ENCODE peak calls at places on chromosomes 7 and 10, in eight cellular contexts. A is stimulated activated naive B cell treated with anti-CD40 and anti-IgM and Interleukin-4, amounts not matched to agents 10 μg/mL and 1 μg/mL and 100 μg/mL, for 72 hours; C is neural progenitor cell; T is small intestine; G is endothelial cell; O is NCI-H1105; B is fibroblast of the conjunctiva; J is GM20000. Z is an unnamed sample.

GRCh38 chr10:110311357-110311949 is 6.7 kb upstream of the SMNDC1 start:
- DNase-seq in A (no peak), C (peak; percentile 82), T (peak; percentile 70), G (peak; percentile 46), O (peak; percentile 30), B (peak; percentile 49), J (peak; percentile 43), Z (peak; percentile 70)

GRCh38 chr10:128186959-128187787 is 61.0 kb upstream of the MKI67 start:
- DNase-seq in A (no peak), C (no peak), T (peak; percentile 11), G (no peak), O (no peak), B (no peak), J (no peak), Z (peak; percentile 43)

GRCh38 chr7:50204576-50204975 is 99.9 kb upstream of the IKZF1 start:
- DNase-seq in A (no peak), C (no peak), T (no peak), G (no peak), O (no peak), B (no peak), J (no peak), Z (no peak)

GRCh38 chr7:93902777-93903423 is 3.5 kb upstream of the GNGT1 start:
- DNase-seq in A (no peak), C (peak; percentile 62), T (peak; percentile 31), G (peak; percentile 20), O (peak; percentile 23), B (peak; percentile 73), J (peak; percentile 32), Z (peak; percentile 17)

GRCh38 chr7:27161214-27161720 is 4.1 kb downstream of the HOXA9 start:
- DNase-seq in A (no peak), C (no peak), T (no peak), G (no peak), O (no peak), B (no peak), J (no peak), Z (no peak)

GRCh38 chr7:139588632-139589031 is 65.1 kb downstream of the CLEC2L start:
- DNase-seq in A (no peak), C (peak; percentile 21), T (no peak), G (no peak), O (no peak), B (peak; percentile 14), J (no peak), Z (no peak)

GRCh38 chr10:103265712-103266329 is 11.1 kb upstream of the INA start:
- DNase-seq in A (no peak), C (peak; percentile 89), T (peak; percentile 47), G (peak; percentile 76), O (no peak), B (peak; percentile 47), J (peak; percentile 46), Z (no peak)

GRCh38 chr7:56105508-56105907 is 768 bp downstream of the CHCHD2 start:
- DNase-seq in A (no peak), C (no peak), T (peak; percentile 71), G (no peak), O (no peak), B (peak; percentile 40), J (no peak), Z (no peak)

GRCh38 chr10:43228783-43229207 is 38.1 kb downstream of the RASGEF1A start:
- DNase-seq in A (no peak), C (no peak), T (no peak), G (peak; percentile 2), O (no peak), B (no peak), J (no peak), Z (peak; percentile 3)